ENCODE peak calls at places on chromosomes 4 and X, in six cellular contexts. H is A549, Z is upper lobe of left lung, V is HepG2, S is GM12878, T is K562. C is an unnamed sample. For H3K9me3, the result is how much of the 10 kb centered on the place peaks cover.

GRCh38 chr4:100486496-100486895 is 31.3 kb downstream of the EMCN start:
- ATAC-seq in H (no peak), Z (no peak), V (no peak), S (no peak), T (no peak), C (no peak)

GRCh38 chrX:10025742-10026493 is 58.8 kb downstream of the CLDN34 start:
- ATAC-seq in H (no peak), Z (no peak), V (no peak), S (peak), T (no peak), C (no peak)

GRCh38 chr4:73856518-73856917 is 3.4 kb downstream of the PF4V1 start:
- ATAC-seq in H (no peak), Z (no peak), V (no peak), S (no peak), T (no peak), C (peak)

GRCh38 chr4:108702960-108703359 is 52.6 kb downstream of the OSTC start:
- ATAC-seq in H (no peak), Z (no peak), V (no peak), S (no peak), T (no peak), C (no peak)

GRCh38 chr4:108571027-108571569 is 49.3 kb upstream of the RPL34 start:
- ATAC-seq in H (no peak), Z (no peak), V (peak), S (no peak), T (no peak), C (no peak)

GRCh38 chr4:182922551-182923284 is 5.5 kb upstream of the DCTD start:
- ATAC-seq in H (no peak), Z (no peak), V (peak), S (no peak), T (no peak), C (no peak)

GRCh38 chr4:93132631-93133030 is 695.9 kb upstream of the ATOH1 start:
- ATAC-seq in H (no peak), Z (no peak), V (no peak), S (no peak), T (no peak), C (no peak)

GRCh38 chrX:41116948-41117347 is 31.7 kb downstream of the USP9X start:
- ATAC-seq in H (no peak), Z (no peak), V (no peak), S (peak), T (peak), C (no peak)

GRCh38 chrX:19543951-19544359 is 28.6 kb upstream of the MAP3K15 start:
- ATAC-seq in H (no peak), Z (no peak), V (no peak), S (no peak), T (no peak), C (no peak)

GRCh38 chrX:50448565-50448964 is 22.1 kb downstream of the DGKK start:
- ATAC-seq in H (peak), Z (no peak), V (peak), S (peak), T (peak), C (no peak)

GRCh38 chrX:107753186-107753585 is 22.4 kb downstream of the TSC22D3 start:
- ATAC-seq in H (no peak), Z (no peak), V (no peak), S (no peak), T (no peak), C (peak)

GRCh38 chr4:154164931-154165839 is 326.4 kb downstream of the DCHS2 start:
- ATAC-seq in H (no peak), Z (peak), V (no peak), S (peak), T (no peak), C (peak)

GRCh38 chr4:186260504-186261448 is 5.2 kb upstream of the F11 start:
- ATAC-seq in H (no peak), Z (no peak), V (peak), S (no peak), T (no peak), C (no peak)

GRCh38 chr4:139297001-139297410 is 4.3 kb upstream of the NAA15 start:
- ATAC-seq in H (no peak), Z (no peak), V (no peak), S (no peak), T (peak), C (no peak)

GRCh38 chrX:10074241-10074941 is 82.4 kb upstream of the CLCN4 start:
- ATAC-seq in H (no peak), Z (no peak), V (no peak), S (no peak), T (no peak), C (no peak)

GRCh38 chr4:2647403-2648158 is 108.6 kb downstream of the TNIP2 start:
- ATAC-seq in H (no peak), Z (no peak), V (no peak), S (no peak), T (no peak), C (no peak)

GRCh38 chr4:48071171-48071570 is 54.6 kb downstream of the NIPAL1 start:
- ATAC-seq in H (no peak), Z (no peak), V (no peak), S (peak), T (no peak), C (no peak)

GRCh38 chrX:108731144-108731543 is 5.2 kb downstream of the IRS4 start:
- ATAC-seq in H (no peak), Z (no peak), V (no peak), S (no peak), T (no peak), C (no peak)

GRCh38 chr4:158571736-158572135 is 50.1 kb downstream of the RXFP1 start:
- ATAC-seq in H (no peak), Z (no peak), V (no peak), S (no peak), T (no peak), C (no peak)

GRCh38 chr4:182219400-182219799 is 23.8 kb upstream of the TENM3 start:
- ATAC-seq in H (no peak), Z (no peak), V (no peak), S (no peak), T (no peak), C (no peak)

GRCh38 chr4:102139932-102140331 is 205.3 kb downstream of the SLC39A8 start:
- ATAC-seq in H (no peak), Z (no peak), V (no peak), S (no peak), T (no peak), C (no peak)

GRCh38 chr4:80529021-80529420 is 193.5 kb downstream of the CFAP299 start:
- ATAC-seq in H (no peak), Z (no peak), V (no peak), S (no peak), T (no peak), C (no peak)

GRCh38 chrX:13967636-13968035 is 62.1 kb downstream of the GEMIN8 start:
- ATAC-seq in H (no peak), Z (no peak), V (no peak), S (no peak), T (no peak), C (no peak)
- H3K9me3 ChIP-seq in H (under half), Z (under half), V (under half), S (under half), T (under half), C (under half)

GRCh38 chrX:1452497-1453389 is at the start of gene ASMTL:
- ATAC-seq in H (peak), Z (peak), V (peak), S (peak), T (peak), C (peak)
- TF ChIP-seq EP300 in H (no peak), Z (no peak), V (no peak), S (no peak), T (no peak), C (no peak)

GRCh38 chrX:11461181-11462001 is 168.2 kb downstream of the AMELX start:
- ATAC-seq in H (peak), Z (no peak), V (no peak), S (no peak), T (peak), C (no peak)

GRCh38 chrX:11462136-11462535 is 168.9 kb downstream of the AMELX start:
- ATAC-seq in H (no peak), Z (no peak), V (no peak), S (no peak), T (peak), C (no peak)

GRCh38 chrX:11464360-11464759 is 171.1 kb downstream of the AMELX start:
- ATAC-seq in H (no peak), Z (no peak), V (no peak), S (no peak), T (no peak), C (no peak)

GRCh38 chrX:11464836-11465458 is 171.7 kb downstream of the AMELX start:
- ATAC-seq in H (no peak), Z (no peak), V (no peak), S (no peak), T (peak), C (no peak)

GRCh38 chrX:11462648-11463047 is 169.4 kb downstream of the AMELX start:
- ATAC-seq in H (no peak), Z (no peak), V (no peak), S (no peak), T (no peak), C (no peak)
- H3K27ac ChIP-seq in H (no peak), Z (no peak), V (no peak), S (no peak), T (peak), C (no peak)

DNA sequence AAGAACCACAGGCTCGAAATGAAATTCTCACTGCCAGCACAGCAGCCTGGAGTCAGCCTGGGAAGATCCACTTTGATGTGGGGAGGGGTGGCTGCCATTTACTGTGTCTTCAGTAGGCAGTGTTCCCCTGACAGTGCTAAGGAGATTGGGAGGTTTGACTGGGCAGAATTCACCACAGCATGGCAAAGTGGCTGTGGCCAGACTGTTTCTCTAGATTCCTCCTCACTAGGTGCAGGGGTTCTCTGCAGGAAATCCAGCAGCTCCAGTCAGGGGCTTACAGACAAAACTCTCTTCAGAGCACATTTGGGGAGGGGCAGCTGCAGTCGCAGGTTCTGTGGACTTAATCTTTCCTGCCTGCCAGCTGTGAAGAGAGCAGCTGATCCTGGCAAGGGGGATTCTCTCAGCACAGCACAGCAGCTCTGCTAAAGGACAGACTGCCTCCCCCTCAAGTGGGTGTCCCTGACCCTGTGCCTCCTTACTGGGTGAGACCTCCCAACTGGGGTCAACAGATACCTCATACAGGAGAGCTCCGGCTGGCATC is 1174.0 kb downstream of the RAPGEF2 start:
- ATAC-seq in H (no peak), Z (no peak), V (no peak), S (no peak), T (no peak), C (no peak)
- H3K9me3 ChIP-seq in H (under half), Z (under half), V (half or more), S (under half), T (under half), C (under half)

GRCh38 chr4:173489514-173489913 is 40.5 kb downstream of the HAND2 start:
- ATAC-seq in H (no peak), Z (no peak), V (no peak), S (no peak), T (no peak), C (no peak)
- TF ChIP-seq EP300 in H (no peak), Z (no peak), V (no peak), S (no peak), T (no peak), C (no peak)

GRCh38 chrX:16807976-16808542 is 21.8 kb downstream of the TXLNG start:
- ATAC-seq in H (peak), Z (peak), V (peak), S (peak), T (peak), C (peak)

GRCh38 chrX:16804923-16805464 is 18.7 kb downstream of the TXLNG start:
- ATAC-seq in H (no peak), Z (no peak), V (no peak), S (peak), T (peak), C (no peak)

GRCh38 chrX:16807548-16807947 is 21.3 kb downstream of the TXLNG start:
- ATAC-seq in H (peak), Z (no peak), V (peak), S (peak), T (peak), C (no peak)
- H3K27ac ChIP-seq in H (peak), Z (peak), V (peak), S (no peak), T (peak), C (peak)

DNA sequence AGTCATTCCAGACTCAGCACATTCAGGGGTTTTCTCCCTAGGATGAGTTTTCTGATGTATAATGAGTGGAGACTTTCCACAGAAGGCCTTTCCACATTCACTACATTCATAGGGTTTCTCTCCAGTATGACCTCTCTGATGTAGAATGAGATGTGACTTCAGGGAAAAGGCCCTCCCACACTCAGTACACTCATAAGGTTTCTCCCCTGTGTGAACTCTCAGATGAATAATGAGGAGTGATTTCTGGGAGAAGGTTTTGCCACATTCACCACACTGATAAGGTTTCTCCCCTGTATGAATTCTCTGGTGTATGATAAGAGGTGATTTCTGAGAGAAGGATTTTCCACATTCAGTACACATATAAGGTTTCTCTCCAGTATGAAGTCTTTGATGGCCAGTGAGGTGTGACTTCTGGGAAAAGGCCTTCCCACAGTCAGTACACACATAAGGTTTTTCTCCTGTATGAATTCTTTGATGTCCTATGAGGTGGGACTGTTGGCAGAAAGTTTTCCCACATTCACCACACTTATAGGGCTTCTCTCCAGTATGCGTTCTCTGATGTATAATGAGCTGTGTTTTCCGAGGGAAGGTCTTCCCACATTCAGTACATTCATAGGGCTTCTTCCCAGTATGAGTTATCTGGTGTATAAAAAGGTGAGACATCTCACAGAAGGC is 12.7 kb downstream of the ZNF630 start:
- ATAC-seq in H (no peak), Z (no peak), V (no peak), S (no peak), T (no peak), C (no peak)
- H3K9me3 ChIP-seq in H (under half), Z (under half), V (under half), S (under half), T (under half), C (under half)

C was measured in gastroesophageal sphincter.